ENCODE peak calls at places on chromosome 5, in seven cellular contexts. D is HepG2, W is A549, V is H1, O is IMR-90, G is GM12878, T is K562. P is an unnamed sample.

GRCh38 chr5:59020611-59021285 is 437.9 kb downstream of the RAB3C start:
- DNase-seq in V (no peak), T (no peak), G (no peak), O (peak; percentile 35), D (no peak), W (no peak), P (no peak)

GRCh38 chr5:1414311-1415058 is 30.8 kb downstream of the SLC6A3 start:
- DNase-seq in T (peak; percentile 74), G (no peak), W (peak; percentile 37), O (no peak), V (no peak), D (no peak), P (no peak)

GRCh38 chr5:123438244-123438643 is 15.0 kb upstream of the CEP120 start:
- DNase-seq in D (no peak), W (no peak), V (no peak), G (no peak), T (no peak), O (no peak), P (no peak)

GRCh38 chr5:129216001-129216400 is 121.5 kb downstream of the ISOC1 start:
- DNase-seq in G (no peak), W (no peak), V (no peak), T (no peak), O (no peak), D (no peak), P (no peak)

GRCh38 chr5:18745591-18745987 is 1111.3 kb downstream of the TAF11L14 start:
- DNase-seq in G (no peak), D (peak; percentile 0), T (no peak), O (no peak), V (no peak), W (peak; percentile 26), P (no peak)

GRCh38 chr5:2738700-2739359 is 12.6 kb downstream of the IRX2 start:
- DNase-seq in T (no peak), D (no peak), V (no peak), W (no peak), O (no peak), G (no peak), P (no peak)

GRCh38 chr5:78009937-78010527 is 233.9 kb upstream of the TBCA start:
- DNase-seq in G (no peak), V (no peak), T (no peak), O (peak; percentile 95), D (no peak), W (no peak), P (no peak)

GRCh38 chr5:7815757-7816534 is 35.0 kb downstream of the CFAP90 start:
- DNase-seq in D (peak; percentile 70), W (peak; percentile 67), T (peak; percentile 90), V (peak; percentile 98), G (peak; percentile 20), O (peak; percentile 39), P (peak; percentile 63)

GRCh38 chr5:79346420-79346824 is 110.5 kb downstream of the JMY start:
- DNase-seq in W (peak; percentile 66), D (no peak), V (no peak), G (no peak), O (peak; percentile 70), T (peak; percentile 59), P (peak; percentile 56)

GRCh38 chr5:68344447-68345111 is 129.0 kb downstream of the PIK3R1 start:
- DNase-seq in D (no peak), O (peak; percentile 50), V (no peak), W (peak; percentile 44), G (no peak), T (peak; percentile 72), P (no peak)

GRCh38 chr5:157312492-157312891 is 46.6 kb downstream of the CYFIP2 start:
- DNase-seq in W (peak; percentile 63), O (peak; percentile 72), D (peak; percentile 62), T (peak; percentile 49), V (no peak), G (peak; percentile 59), P (peak; percentile 67)
- TF ChIP-seq CEBPB in W (no peak), O (no peak), D (no peak), T (no peak), V (no peak), G (no peak), P (no peak)

DNA sequence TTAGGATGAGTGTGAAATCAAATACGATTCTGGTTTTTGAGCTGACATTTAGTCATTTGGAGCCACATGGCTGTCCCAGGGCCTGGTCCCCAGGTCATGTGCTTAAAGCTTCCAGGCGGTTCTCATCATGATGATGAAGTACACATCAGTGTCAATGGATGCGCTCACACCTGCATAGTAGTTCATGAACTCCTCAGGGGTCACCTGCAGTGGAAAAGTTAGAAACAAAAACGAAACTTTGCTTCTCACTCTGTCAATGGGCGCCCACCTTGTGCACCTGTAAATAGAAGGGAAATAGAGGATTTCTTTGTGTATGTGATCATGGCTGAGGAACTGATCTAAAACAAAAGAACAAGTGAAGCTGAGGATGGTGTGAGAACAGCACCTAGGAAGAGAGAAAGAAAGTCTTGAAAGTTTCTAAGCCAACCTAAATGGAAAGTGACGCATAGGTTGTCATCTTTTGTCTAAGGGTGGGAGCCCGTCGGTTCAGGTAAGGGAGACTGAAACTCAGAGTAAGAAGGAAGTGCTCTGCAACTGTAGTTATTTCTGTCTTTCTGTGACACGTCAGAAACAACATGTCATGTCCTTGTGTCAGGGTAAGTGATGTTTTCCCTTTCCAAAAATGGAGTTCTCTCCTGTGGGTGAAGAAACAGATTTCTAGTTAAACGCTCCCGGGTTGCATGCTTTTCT is 33.8 kb downstream of the CAPSL start:
- DNase-seq in V (no peak), G (peak; percentile 55), D (no peak), W (no peak), O (no peak), T (no peak), P (no peak)
- TF ChIP-seq RAD21 in V (no peak), G (no peak), D (no peak), W (no peak), O (no peak), T (no peak), P (no peak)

DNA sequence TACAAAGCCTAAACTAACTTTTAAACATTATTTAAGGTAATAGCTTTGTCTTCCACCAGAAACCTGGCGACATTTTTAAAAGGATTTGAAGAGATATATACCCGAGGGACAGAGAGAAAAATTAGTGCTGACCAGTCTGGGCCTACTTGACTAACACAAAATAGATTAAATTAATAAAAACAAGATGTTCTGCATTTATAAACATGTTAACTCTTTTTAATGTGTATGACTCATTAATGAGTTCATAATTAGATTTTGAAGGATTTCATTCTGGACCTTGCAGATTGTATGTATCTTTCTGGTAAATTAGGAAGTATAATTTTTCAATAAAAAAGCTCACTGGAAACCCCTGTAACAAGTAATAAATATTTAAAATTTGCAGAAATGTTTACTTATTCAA is 459.1 kb upstream of the CDH9 start:
- DNase-seq in V (no peak), T (no peak), O (no peak), D (no peak), G (no peak), W (no peak), P (no peak)
- H3K27ac ChIP-seq in V (no peak overlapping the region), T (no peak overlapping the region), O (no peak overlapping the region), D (no peak overlapping the region), G (no peak overlapping the region), W (no peak overlapping the region), P (no peak overlapping the region)

GRCh38 chr5:108266235-108266634 is 115.7 kb downstream of the FBXL17 start:
- DNase-seq in W (peak; percentile 24), G (no peak), V (no peak), D (no peak), O (peak; percentile 11), T (no peak), P (no peak)

GRCh38 chr5:108276187-108276586 is 105.7 kb downstream of the FBXL17 start:
- DNase-seq in W (no peak), O (no peak), D (no peak), T (no peak), V (no peak), G (no peak), P (no peak)

DNA sequence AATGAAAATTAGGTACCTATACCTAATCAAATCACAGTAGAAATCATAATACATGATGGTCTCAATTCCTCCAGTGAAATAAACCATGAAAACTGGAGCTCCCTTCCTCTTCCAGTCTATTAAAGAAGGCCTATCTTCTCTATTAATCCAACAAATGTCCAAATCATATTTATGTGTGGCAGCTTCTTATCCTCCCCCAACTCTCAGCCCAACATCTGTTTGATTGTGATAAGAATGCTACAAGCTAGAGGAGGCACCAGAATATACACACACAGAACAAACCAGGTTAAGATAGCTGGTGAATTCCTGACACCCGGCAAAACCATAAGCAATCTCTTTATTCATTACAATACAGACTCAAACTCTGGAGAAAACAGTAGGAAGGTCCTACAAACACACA is 110.8 kb downstream of the FBXL17 start:
- DNase-seq in V (no peak), G (no peak), W (no peak), D (no peak), O (no peak), T (peak; percentile 60), P (no peak)
- TF ChIP-seq CEBPB in V (no peak), G (no peak), W (no peak), D (no peak), O (no peak), T (no peak), P (no peak)

P was measured in HCT116.